ENCODE peak calls at places on chromosomes 7 and 10, in nine cellular contexts. O is caudate nucleus; Z is ovary; E is SJSA1; H is K562; U is CD8-positive, alpha-beta memory T cell; V is RWPE1; A is H9; R is cardiac muscle cell. T is an unnamed sample.

GRCh38 chr7:47574473-47575328 is 7.2 kb downstream of the TNS3 start:
- DNase-seq in R (no peak), Z (no peak), E (no peak), H (no peak), V (no peak), U (no peak), O (no peak), A (no peak), T (no peak)

GRCh38 chr10:28202941-28203352 is 99.9 kb downstream of the MPP7 start:
- DNase-seq in H (no peak), Z (peak; percentile 23), O (no peak), E (no peak), V (no peak), U (no peak), R (no peak), A (no peak), T (no peak)

GRCh38 chr10:118595598-118596425 is at the start of gene PRLHR:
- DNase-seq in U (no peak), O (no peak), V (peak; percentile 42), H (peak; percentile 18), Z (peak; percentile 32), E (no peak), A (peak; percentile 79), R (peak; percentile 57), T (no peak)

GRCh38 chr7:38052786-38053185 is 125.3 kb upstream of the STARD3NL start:
- DNase-seq in H (no peak), V (no peak), E (no peak), R (no peak), U (no peak), A (no peak), O (no peak), Z (no peak), T (no peak)

GRCh38 chr7:17690030-17690429 is 250.3 kb downstream of the SNX13 start:
- DNase-seq in A (no peak), R (peak; percentile 91), H (peak; percentile 14), U (no peak), E (peak; percentile 55), O (no peak), Z (no peak), V (peak; percentile 27), T (peak; percentile 63)

GRCh38 chr10:61837748-61838055 is 63.8 kb upstream of the ARID5B start:
- DNase-seq in V (no peak), O (no peak), A (no peak), Z (no peak), U (no peak), E (no peak), R (no peak), H (no peak), T (no peak)

GRCh38 chr7:130966246-130967009 is 232.4 kb upstream of the KLF14 start:
- DNase-seq in Z (no peak), O (no peak), H (no peak), R (peak; percentile 46), E (no peak), A (no peak), U (no peak), V (no peak), T (no peak)

GRCh38 chr10:133372507-133372906 is 647 bp downstream of the ECHS1 start:
- DNase-seq in E (no peak), H (no peak), O (no peak), V (no peak), Z (peak; percentile 70), R (no peak), U (no peak), A (no peak), T (no peak)

GRCh38 chr7:134351424-134351823 is 34.7 kb upstream of the SLC35B4 start:
- DNase-seq in V (no peak), U (no peak), E (no peak), O (no peak), H (no peak), R (no peak), Z (no peak), A (no peak), T (no peak)

GRCh38 chr7:111370002-111370401 is 192.3 kb downstream of the IMMP2L start:
- DNase-seq in R (no peak), O (no peak), E (no peak), H (no peak), Z (no peak), V (no peak), U (no peak), A (no peak), T (no peak)

GRCh38 chr7:2247141-2247985 is 5.3 kb downstream of the NUDT1 start:
- DNase-seq in O (no peak), Z (no peak), H (peak; percentile 62), R (peak; percentile 47), V (no peak), U (no peak), E (no peak), A (peak; percentile 75), T (no peak)

GRCh38 chr10:93758911-93759410 is 1.2 kb downstream of the LGI1 start:
- DNase-seq in H (no peak), A (no peak), R (no peak), E (no peak), O (no peak), V (no peak), U (no peak), Z (no peak), T (no peak)

GRCh38 chr10:108412323-108412722 is 1247.8 kb upstream of the SORCS1 start:
- DNase-seq in U (no peak), O (no peak), Z (no peak), E (no peak), A (no peak), H (no peak), V (no peak), R (no peak), T (no peak)

GRCh38 chr7:100825215-100825671 is 2.1 kb downstream of the EPHB4 start:
- DNase-seq in H (peak; percentile 68), O (no peak), V (peak; percentile 36), R (no peak), U (no peak), Z (no peak), A (no peak), E (no peak), T (peak; percentile 25)

GRCh38 chr7:100823534-100823933 is 3.8 kb downstream of the EPHB4 start:
- DNase-seq in A (no peak), E (no peak), O (no peak), U (no peak), R (no peak), Z (no peak), V (no peak), H (no peak), T (no peak)

GRCh38 chr7:100822236-100823139 is 4.8 kb downstream of the EPHB4 start:
- DNase-seq in Z (peak; percentile 76), O (no peak), R (no peak), E (no peak), U (no peak), V (no peak), A (no peak), H (no peak), T (no peak)

GRCh38 chr7:100824499-100825214 is 2.7 kb downstream of the EPHB4 start:
- DNase-seq in U (no peak), E (no peak), O (no peak), V (no peak), Z (no peak), A (no peak), H (no peak), R (no peak), T (no peak)

DNA sequence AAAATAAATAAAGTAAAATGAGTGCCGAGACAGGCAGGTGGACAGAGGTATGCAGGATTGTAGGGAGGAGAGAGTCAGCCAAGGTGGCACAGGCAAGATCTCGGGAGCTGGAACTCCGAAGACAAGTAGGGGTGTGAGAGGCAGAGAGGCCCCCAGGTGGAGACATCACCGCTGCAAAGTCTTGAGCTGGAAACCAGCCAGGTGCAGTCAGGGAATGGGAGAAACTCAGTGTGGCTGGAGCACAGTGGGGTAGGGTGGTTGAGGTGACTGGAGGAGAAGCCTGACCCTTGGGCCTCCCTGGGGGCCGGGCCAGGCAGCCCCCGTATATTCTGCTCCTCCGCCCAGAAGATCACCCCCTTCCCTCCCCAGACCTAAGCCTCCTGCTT is 4.2 kb downstream of the EPHB4 start:
- DNase-seq in E (no peak), U (no peak), V (no peak), H (no peak), O (no peak), A (no peak), Z (no peak), R (no peak), T (no peak)
- H3K27ac ChIP-seq in E (no peak overlapping the region), U (no peak overlapping the region), V (peak overlapping the region; percentile 92), H (no peak overlapping the region), O (no peak overlapping the region), A (no peak overlapping the region), Z (peak overlapping the region; percentile 89), R (no peak overlapping the region), T (no peak overlapping the region)

DNA sequence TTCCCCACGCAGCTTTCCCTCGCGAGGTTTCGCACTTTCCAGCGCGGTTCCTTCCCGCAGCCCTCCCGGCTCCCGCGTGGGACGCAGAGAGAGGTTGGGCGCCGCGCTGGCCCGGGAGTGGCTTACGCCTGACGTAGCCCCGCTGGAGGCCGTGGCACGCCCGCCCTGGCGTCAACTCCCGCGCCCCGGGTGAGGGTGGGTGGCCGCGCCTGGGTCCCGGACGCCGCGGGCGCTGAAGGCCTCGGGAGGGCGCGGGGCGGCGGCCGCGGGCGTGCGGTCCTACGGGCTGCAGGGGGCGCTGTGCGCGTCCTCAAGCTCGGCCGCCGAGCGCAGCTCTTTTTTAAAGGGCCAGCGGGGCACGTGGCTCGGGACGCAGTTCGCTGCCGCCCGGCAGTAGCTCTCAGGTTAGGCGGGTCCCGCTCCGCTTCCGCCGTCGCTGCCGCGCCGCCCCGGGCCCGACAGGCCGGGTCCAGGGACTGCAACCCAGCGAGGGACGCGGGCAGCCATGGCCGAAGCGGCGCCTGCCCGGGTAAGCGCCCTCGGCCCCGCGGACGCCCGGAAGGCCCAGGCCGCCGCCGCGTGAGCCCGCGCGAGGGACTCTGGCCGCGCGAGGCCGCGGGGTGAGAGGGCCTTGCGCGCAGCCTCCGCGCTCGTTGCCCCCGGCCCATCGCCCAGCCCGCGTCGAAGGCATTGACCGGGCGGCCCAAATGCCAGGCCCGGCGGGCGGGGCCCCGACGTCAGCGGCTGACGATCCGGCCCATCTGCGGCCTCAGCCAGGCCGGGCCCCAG is at the start of gene ZNF783:
- DNase-seq in U (peak; percentile 87), O (peak; percentile 80), A (peak; percentile 83), H (peak; percentile 87), R (peak; percentile 95), V (peak; percentile 69), E (peak; percentile 88), Z (peak; percentile 87), T (peak; percentile 90)
- H3K27ac ChIP-seq in U (peak within 1 kb of the TSS; percentile 50), O (peak within 1 kb of the TSS; percentile 66), A (no peak within 1 kb of the TSS), H (peak within 1 kb of the TSS; percentile 70), R (peak within 1 kb of the TSS; percentile 33), V (peak within 1 kb of the TSS; percentile 89), E (peak within 1 kb of the TSS; percentile 79), Z (peak within 1 kb of the TSS; percentile 92), T (peak within 1 kb of the TSS; percentile 74)

GRCh38 chr10:72337722-72338121 is 17.0 kb downstream of the DNAJB12 start:
- DNase-seq in E (no peak), U (no peak), H (no peak), R (no peak), O (no peak), Z (no peak), V (no peak), A (no peak), T (no peak)
- H3K27ac ChIP-seq in E (no peak overlapping the region), U (no peak overlapping the region), H (no peak overlapping the region), R (no peak overlapping the region), O (no peak overlapping the region), Z (peak overlapping the region; percentile 99), V (peak overlapping the region; percentile 100), A (no peak overlapping the region), T (no peak overlapping the region)

DNA sequence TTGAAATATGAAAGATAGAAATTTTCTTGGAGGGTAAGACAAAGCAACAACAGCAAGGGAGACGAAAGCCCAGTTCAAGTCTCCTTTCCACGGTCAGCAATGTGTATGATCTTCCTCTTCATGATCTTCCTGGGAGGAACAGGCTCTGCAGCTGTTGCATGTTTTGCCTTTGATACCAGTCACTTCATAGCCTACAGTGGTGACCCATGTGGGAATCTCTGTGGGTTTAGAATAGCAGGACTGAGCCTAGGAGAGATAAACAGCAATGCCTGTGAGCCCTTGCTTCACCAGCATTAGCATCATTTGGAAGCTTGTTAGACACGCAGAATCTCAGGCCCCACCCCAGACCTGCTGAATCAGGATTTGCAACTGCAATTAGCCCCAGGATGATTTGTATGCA is 31.8 kb downstream of the STAMBPL1 start:
- DNase-seq in U (no peak), V (no peak), O (no peak), H (no peak), Z (no peak), A (no peak), R (no peak), E (no peak), T (no peak)
- H3K27ac ChIP-seq in U (no peak overlapping the region), V (no peak overlapping the region), O (no peak overlapping the region), H (no peak overlapping the region), Z (no peak overlapping the region), A (no peak overlapping the region), R (no peak overlapping the region), E (no peak overlapping the region), T (no peak overlapping the region)

T was measured in PC-9.